ENCODE peak calls at places on chromosomes 12 and 14, in seven cellular contexts. B is right cardiac atrium; R is lower lobe of right lung; C is left lung; U is central memory CD8-positive, alpha-beta T cell; X is Right ventricle myocardium inferior; V is mucosa of descending colon. S is an unnamed sample.
A peak's percentile ranks its signal among the peaks of the same experiment; 100 is the strongest.

GRCh38 chr14:99595034-99595433 is 9.0 kb downstream of the CCDC85C start:
- ATAC-seq in R (no peak), B (no peak), V (no peak), C (no peak), U (peak; percentile 71), X (no peak), S (no peak)

GRCh38 chr12:114888928-114889327 is 205.0 kb upstream of the TBX3 start:
- ATAC-seq in V (peak; percentile 32), U (no peak), X (no peak), B (no peak), R (no peak), C (no peak), S (no peak)

GRCh38 chr12:96720363-96720705 is 186.7 kb upstream of the NEDD1 start:
- ATAC-seq in X (no peak), V (peak; percentile 66), B (no peak), R (peak; percentile 29), U (peak; percentile 35), C (peak; percentile 61), S (peak; percentile 37)

GRCh38 chr14:102056694-102057442 is 30.0 kb downstream of the HSP90AA1 start:
- ATAC-seq in X (peak; percentile 24), C (no peak), B (no peak), U (no peak), V (peak; percentile 24), R (peak; percentile 40), S (peak; percentile 30)

GRCh38 chr14:98189521-98189920 is 1082.5 kb downstream of the BCL11B start:
- ATAC-seq in R (peak; percentile 50), X (no peak), U (peak; percentile 85), C (no peak), B (no peak), V (peak; percentile 76), S (no peak)

GRCh38 chr12:103632554-103633216 is 45.6 kb downstream of the STAB2 start:
- ATAC-seq in V (peak; percentile 97), R (peak; percentile 62), U (peak; percentile 24), X (no peak), B (no peak), C (peak; percentile 87), S (peak; percentile 83)

GRCh38 chr14:101839236-101839635 is 77.7 kb downstream of the PPP2R5C start:
- ATAC-seq in R (no peak), U (peak; percentile 60), X (no peak), V (peak; percentile 42), B (no peak), C (no peak), S (no peak)

GRCh38 chr14:104687601-104688504 is 1.6 kb upstream of the INF2 start:
- ATAC-seq in V (peak; percentile 79), R (peak; percentile 84), X (peak; percentile 83), B (peak; percentile 72), U (no peak), C (peak; percentile 81), S (peak; percentile 73)

GRCh38 chr12:54428050-54429013 is 9.3 kb upstream of the ITGA5 start:
- ATAC-seq in B (peak; percentile 66), U (no peak), V (peak; percentile 42), X (peak; percentile 10), R (peak; percentile 5), C (peak; percentile 26), S (peak; percentile 9)

GRCh38 chr14:91466192-91466591 is 43.9 kb downstream of the PPP4R3A start:
- ATAC-seq in U (no peak), V (no peak), R (no peak), X (no peak), B (no peak), C (no peak), S (no peak)

GRCh38 chr12:87820524-87821194 is 208.5 kb downstream of the C12orf50 start:
- ATAC-seq in V (no peak), C (peak; percentile 49), B (no peak), U (no peak), R (no peak), X (no peak), S (no peak)

GRCh38 chr12:54991992-54992377 is 7.4 kb upstream of the TESPA1 start:
- ATAC-seq in U (peak; percentile 66), X (no peak), R (no peak), C (no peak), B (no peak), V (no peak), S (no peak)

GRCh38 chr12:92036061-92036620 is 109.5 kb downstream of the BTG1 start:
- ATAC-seq in U (no peak), V (no peak), R (no peak), B (no peak), X (no peak), C (no peak), S (no peak)

GRCh38 chr12:15059123-15059522 is 86.3 kb downstream of the PDE6H start:
- ATAC-seq in X (no peak), C (no peak), B (no peak), U (no peak), R (no peak), V (no peak), S (no peak)

GRCh38 chr14:68819260-68819691 is 26.4 kb upstream of the ZFP36L1 start:
- ATAC-seq in V (peak; percentile 44), B (no peak), U (no peak), C (peak; percentile 62), R (peak; percentile 8), X (no peak), S (peak; percentile 82)

S was measured in esophagus mucosa.